ENCODE peak calls at places on chromosomes 12 and 14, in four cellular contexts. P, L, Q and Y are unnamed samples.
A peak's percentile ranks its signal among the peaks of the same experiment; 100 is the strongest.

GRCh38 chr12:120720234-120720968 is 5.2 kb upstream of the ACADS start:
- DNase-seq in Q (no peak), L (peak; percentile 9), P (peak; percentile 85), Y (peak; percentile 52)

GRCh38 chr14:103382375-103382774 is 2.8 kb upstream of the MARK3 start:
- DNase-seq in P (peak; percentile 88), Q (no peak), L (no peak), Y (no peak)

GRCh38 chr12:8914716-8915526 is 612 bp downstream of the PHC1 start:
- DNase-seq in P (peak; percentile 54), Q (peak; percentile 83), L (peak; percentile 33), Y (peak; percentile 42)

GRCh38 chr14:42112108-42112507 is 505.4 kb downstream of the LRFN5 start:
- DNase-seq in P (peak; percentile 2), Q (no peak), L (no peak), Y (no peak)

GRCh38 chr14:34874386-34875030 is 652 bp downstream of the BAZ1A start:
- DNase-seq in Q (peak; percentile 86), L (peak; percentile 10), P (peak; percentile 57), Y (peak; percentile 29)

GRCh38 chr12:75047885-75048525 is 161.6 kb downstream of the KCNC2 start:
- DNase-seq in Q (no peak), P (no peak), L (no peak), Y (no peak)

GRCh38 chr12:128008341-128008740 is 258.6 kb upstream of the TMEM132C start:
- DNase-seq in Q (no peak), L (no peak), P (no peak), Y (no peak)

GRCh38 chr12:3454780-3455179 is 36.2 kb upstream of the PRMT8 start:
- DNase-seq in L (no peak), Q (no peak), P (no peak), Y (no peak)

GRCh38 chr12:52081263-52081733 is 1.8 kb downstream of the SMIM41 start:
- DNase-seq in L (no peak), Q (peak; percentile 57), P (no peak), Y (no peak)

GRCh38 chr14:53529519-53529918 is 376.4 kb upstream of the DDHD1 start:
- DNase-seq in P (no peak), Q (no peak), L (no peak), Y (no peak)